ENCODE peak calls at places on chromosomes 4 and X, in eight cellular contexts. P is OCI-LY7; Y is activated T-cell treated with anti-CD3 and anti-CD28 coated beads for 48 hours; T is GM04504; K is omental fat pad; R is stimulated activated naive CD8-positive, alpha-beta T cell treated with anti-CD3 and anti-CD28 coated beads, Interleukin-15, amount 100 ng/mL, for 72 hours; W is fibroblast of mammary gland; L is amniotic epithelial cell. E is an unnamed sample.

GRCh38 chr4:186701273-186701672 is 22.4 kb downstream of the FAT1 start:
- DNase-seq in P (no peak), Y (no peak), T (no peak), K (no peak), R (no peak), W (peak; percentile 64), L (peak; percentile 53), E (no peak)

GRCh38 chrX:96314974-96315373 is 369.7 kb upstream of the DIAPH2 start:
- DNase-seq in P (no peak), Y (no peak), T (no peak), K (no peak), R (no peak), W (peak; percentile 79), L (peak; percentile 1), E (no peak)

GRCh38 chr4:112060212-112060611 is 85.0 kb upstream of the FAM241A start:
- DNase-seq in P (peak; percentile 11), Y (no peak), T (no peak), K (no peak), R (no peak), W (peak; percentile 54), L (peak; percentile 46), E (no peak)

GRCh38 chr4:186029731-186030421 is 39.1 kb upstream of the TLR3 start:
- DNase-seq in P (no peak), Y (no peak), T (no peak), K (no peak), R (no peak), W (peak; percentile 9), L (peak; percentile 74), E (peak; percentile 39)

GRCh38 chr4:76504613-76505465 is 69.8 kb downstream of the SHROOM3 start:
- DNase-seq in P (peak; percentile 32), Y (no peak), T (peak; percentile 23), K (no peak), R (no peak), W (peak; percentile 65), L (peak; percentile 51), E (peak; percentile 10)

GRCh38 chr4:15352508-15352907 is 75.3 kb upstream of the C1QTNF7 start:
- DNase-seq in P (no peak), Y (no peak), T (no peak), K (no peak), R (no peak), W (peak; percentile 78), L (no peak), E (no peak)

GRCh38 chr4:182927505-182927904 is 10.3 kb upstream of the DCTD start:
- DNase-seq in P (no peak), Y (no peak), T (no peak), K (no peak), R (no peak), W (no peak), L (no peak), E (no peak)

GRCh38 chr4:54384563-54384962 is 155.5 kb downstream of the PDGFRA start:
- DNase-seq in P (peak; percentile 7), Y (no peak), T (peak; percentile 36), K (no peak), R (no peak), W (peak; percentile 54), L (peak; percentile 13), E (no peak)

GRCh38 chr4:915041-915474 is 17.1 kb downstream of the GAK start:
- DNase-seq in P (no peak), Y (no peak), T (no peak), K (no peak), R (no peak), W (peak; percentile 10), L (no peak), E (no peak)

GRCh38 chr4:80213117-80213815 is 16.0 kb downstream of the PRDM8 start:
- DNase-seq in P (no peak), Y (no peak), T (no peak), K (no peak), R (no peak), W (peak; percentile 41), L (peak; percentile 46), E (no peak)

GRCh38 chrX:101417981-101418841 is 10.2 kb downstream of the HNRNPH2 start:
- DNase-seq in P (no peak), Y (peak; percentile 19), T (no peak), K (no peak), R (peak; percentile 54), W (no peak), L (peak; percentile 15), E (no peak)

GRCh38 chrX:427812-428725 is 41.4 kb upstream of the PPP2R3B start:
- DNase-seq in P (peak; percentile 39), Y (peak; percentile 6), T (peak; percentile 10), K (no peak), R (peak; percentile 40), W (no peak), L (no peak), E (no peak)

GRCh38 chr4:176238157-176238608 is 30.8 kb downstream of the ASB5 start:
- DNase-seq in P (no peak), Y (no peak), T (peak; percentile 32), K (no peak), R (no peak), W (peak; percentile 82), L (peak; percentile 12), E (peak; percentile 10)

GRCh38 chr4:122663814-122664610 is 43.1 kb upstream of the IL21 start:
- DNase-seq in P (no peak), Y (no peak), T (no peak), K (no peak), R (no peak), W (no peak), L (peak; percentile 37), E (no peak)

GRCh38 chr4:72375050-72375736 is 193.8 kb downstream of the ADAMTS3 start:
- DNase-seq in P (no peak), Y (no peak), T (peak; percentile 68), K (no peak), R (no peak), W (peak; percentile 70), L (peak; percentile 55), E (no peak)

GRCh38 chr4:78059524-78059889 is 2.4 kb downstream of the FRAS1 start:
- DNase-seq in P (peak; percentile 50), Y (peak; percentile 22), T (peak; percentile 63), K (no peak), R (peak; percentile 28), W (peak; percentile 85), L (peak; percentile 73), E (peak; percentile 44)

GRCh38 chr4:22091351-22091731 is 142.8 kb upstream of the KCNIP4 start:
- DNase-seq in P (no peak), Y (no peak), T (no peak), K (no peak), R (no peak), W (no peak), L (no peak), E (no peak)

GRCh38 chr4:150609131-150609530 is 27.2 kb downstream of the MAB21L2 start:
- DNase-seq in P (no peak), Y (no peak), T (no peak), K (no peak), R (no peak), W (peak; percentile 18), L (peak; percentile 11), E (no peak)

E was measured in AG09319.